ENCODE peak calls at places on chromosome 11, in five cellular contexts. One of them, this sample, is unnamed.

GRCh38 chr11:21911046-21911445 is 281.8 kb upstream of the ANO5 start:
- DNase-seq in mucosa of gallbladder: no peak
- DNase-seq in ELR: no peak
- DNase-seq in brain microvascular endothelial cell: no peak
- DNase-seq in H1: no peak
- DNase-seq in this sample: no peak

GRCh38 chr11:11039249-11039965 is 181.6 kb upstream of the ZBED5 start:
- DNase-seq in mucosa of gallbladder: no peak
- DNase-seq in ELR: no peak
- DNase-seq in brain microvascular endothelial cell: no peak
- DNase-seq in H1: no peak
- DNase-seq in this sample: peak; percentile 26

GRCh38 chr11:16082532-16083055 is 273.8 kb downstream of the SOX6 start:
- DNase-seq in mucosa of gallbladder: no peak
- DNase-seq in ELR: no peak
- DNase-seq in brain microvascular endothelial cell: no peak
- DNase-seq in H1: no peak
- DNase-seq in this sample: no peak

GRCh38 chr11:77672276-77672675 is 34.7 kb upstream of the CLNS1A start:
- DNase-seq in mucosa of gallbladder: no peak
- DNase-seq in ELR: peak; percentile 81
- DNase-seq in brain microvascular endothelial cell: peak; percentile 82
- DNase-seq in H1: no peak
- DNase-seq in this sample: peak; percentile 70

GRCh38 chr11:82731691-82732277 is 1.9 kb downstream of the FAM181B start:
- DNase-seq in mucosa of gallbladder: no peak
- DNase-seq in ELR: no peak
- DNase-seq in brain microvascular endothelial cell: no peak
- DNase-seq in H1: no peak
- DNase-seq in this sample: no peak

GRCh38 chr11:117195761-117196160 is 3.4 kb upstream of the TAGLN start:
- DNase-seq in mucosa of gallbladder: no peak
- DNase-seq in ELR: no peak
- DNase-seq in brain microvascular endothelial cell: no peak
- DNase-seq in H1: no peak
- DNase-seq in this sample: no peak

GRCh38 chr11:68321293-68322030 is 9.1 kb downstream of the LRP5 start:
- DNase-seq in mucosa of gallbladder: no peak
- DNase-seq in ELR: no peak
- DNase-seq in brain microvascular endothelial cell: no peak
- DNase-seq in H1: no peak
- DNase-seq in this sample: no peak

GRCh38 chr11:19646308-19646707 is 66.3 kb upstream of the NAV2 start:
- DNase-seq in mucosa of gallbladder: no peak
- DNase-seq in ELR: no peak
- DNase-seq in brain microvascular endothelial cell: no peak
- DNase-seq in H1: no peak
- DNase-seq in this sample: peak; percentile 48

GRCh38 chr11:12981879-12982531 is 27.1 kb upstream of the RASSF10 start:
- DNase-seq in mucosa of gallbladder: no peak
- DNase-seq in ELR: peak; percentile 13
- DNase-seq in brain microvascular endothelial cell: no peak
- DNase-seq in H1: no peak
- DNase-seq in this sample: no peak

GRCh38 chr11:6414874-6415328 is 4.0 kb downstream of the APBB1 start:
- DNase-seq in mucosa of gallbladder: no peak
- DNase-seq in ELR: peak; percentile 17
- DNase-seq in brain microvascular endothelial cell: no peak
- DNase-seq in H1: no peak
- DNase-seq in this sample: no peak

GRCh38 chr11:125932301-125932700 is 13.5 kb upstream of the VSIG10L2 start:
- DNase-seq in mucosa of gallbladder: no peak
- DNase-seq in ELR: no peak
- DNase-seq in brain microvascular endothelial cell: no peak
- DNase-seq in H1: no peak
- DNase-seq in this sample: no peak

GRCh38 chr11:126920833-126921232 is 79.7 kb downstream of the KIRREL3 start:
- DNase-seq in mucosa of gallbladder: no peak
- DNase-seq in ELR: peak; percentile 11
- DNase-seq in brain microvascular endothelial cell: no peak
- DNase-seq in H1: no peak
- DNase-seq in this sample: no peak

GRCh38 chr11:112231952-112232351 is 5.7 kb downstream of the PTS start:
- DNase-seq in mucosa of gallbladder: no peak
- DNase-seq in ELR: no peak
- DNase-seq in brain microvascular endothelial cell: no peak
- DNase-seq in H1: no peak
- DNase-seq in this sample: no peak

GRCh38 chr11:84532364-84532763 is 1094.8 kb downstream of the DLG2 start:
- DNase-seq in mucosa of gallbladder: no peak
- DNase-seq in ELR: no peak
- DNase-seq in brain microvascular endothelial cell: no peak
- DNase-seq in H1: no peak
- DNase-seq in this sample: no peak

GRCh38 chr11:28708075-28708474 is 599.9 kb downstream of the METTL15 start:
- DNase-seq in mucosa of gallbladder: no peak
- DNase-seq in ELR: no peak
- DNase-seq in brain microvascular endothelial cell: no peak
- DNase-seq in H1: no peak
- DNase-seq in this sample: no peak

GRCh38 chr11:10809373-10810199 is 860 bp upstream of the EIF4G2 start:
- DNase-seq in mucosa of gallbladder: peak; percentile 32
- DNase-seq in ELR: peak; percentile 86
- DNase-seq in brain microvascular endothelial cell: peak; percentile 79
- DNase-seq in H1: peak; percentile 34
- DNase-seq in this sample: peak; percentile 76

This sample was measured in AG08395.